ENCODE peak calls at places on chromosomes 3 and 15, in eight cellular contexts. G is progenitor cell of endocrine pancreas; Y is stimulated activated naive CD4-positive, alpha-beta T cell; H is choroid plexus epithelial cell; F is CD4-positive, alpha-beta T cell; I is left ventricle myocardium superior; D is keratinocyte; J is brain microvascular endothelial cell. T is an unnamed sample.

GRCh38 chr3:184380210-184380626 is 364 bp downstream of the CHRD start:
- DNase-seq in G (peak), Y (no peak), H (no peak), F (peak), I (peak), D (no peak), J (no peak), T (peak)

GRCh38 chr3:42980909-42981308 is 1.8 kb downstream of the GASK1A start:
- DNase-seq in G (no peak), Y (no peak), H (no peak), F (no peak), I (no peak), D (no peak), J (no peak), T (peak)

GRCh38 chr3:111801697-111802655 is 57.1 kb upstream of the PHLDB2 start:
- DNase-seq in G (no peak), Y (no peak), H (peak), F (no peak), I (no peak), D (no peak), J (peak), T (no peak)

GRCh38 chr3:138440137-138440536 is 5.7 kb downstream of the ESYT3 start:
- DNase-seq in G (no peak), Y (no peak), H (no peak), F (no peak), I (peak), D (no peak), J (no peak), T (peak)

GRCh38 chr3:11570251-11570650 is 73.5 kb downstream of the VGLL4 start:
- DNase-seq in G (no peak), Y (no peak), H (no peak), F (no peak), I (no peak), D (no peak), J (no peak), T (no peak)

GRCh38 chr15:101614761-101615160 is 37.4 kb downstream of the TM2D3 start:
- DNase-seq in G (no peak), Y (no peak), H (no peak), F (no peak), I (no peak), D (no peak), J (no peak), T (no peak)

GRCh38 chr3:127542441-127542952 is 48.0 kb downstream of the TPRA1 start:
- DNase-seq in G (no peak), Y (no peak), H (no peak), F (no peak), I (no peak), D (no peak), J (no peak), T (peak)

GRCh38 chr3:8497582-8497981 is 4.0 kb upstream of the LMCD1 start:
- DNase-seq in G (no peak), Y (no peak), H (no peak), F (no peak), I (no peak), D (no peak), J (peak), T (peak)

GRCh38 chr3:146640955-146641867 is 36.1 kb upstream of the PLSCR5 start:
- DNase-seq in G (no peak), Y (no peak), H (peak), F (no peak), I (no peak), D (peak), J (peak), T (peak)

GRCh38 chr15:78533331-78533730 is 6.9 kb upstream of the PSMA4 start:
- DNase-seq in G (no peak), Y (no peak), H (no peak), F (no peak), I (no peak), D (no peak), J (no peak), T (no peak)

GRCh38 chr15:38991701-38992100 is 427.1 kb upstream of the RASGRP1 start:
- DNase-seq in G (no peak), Y (no peak), H (peak), F (no peak), I (no peak), D (no peak), J (no peak), T (no peak)

T was measured in DMS53.